ENCODE peak calls at places on chromosomes 11 and 22, in seven cellular contexts. Y is omental fat pad, X is upper lobe of left lung, N is MM.1S, R is tibial artery, P is ascending aorta, G is endothelial cell. W is an unnamed sample.

GRCh38 chr22:17637490-17638181 is 921 bp upstream of the BCL2L13 start:
- DNase-seq in P (no peak), X (no peak), G (no peak), Y (no peak), R (no peak), N (no peak), W (no peak)

GRCh38 chr11:34302046-34302921 is 55.5 kb downstream of the ABTB2 start:
- DNase-seq in R (no peak), G (no peak), X (no peak), P (no peak), Y (no peak), N (no peak), W (no peak)

GRCh38 chr11:44110231-44110679 is 14.8 kb downstream of the EXT2 start:
- DNase-seq in P (no peak), Y (no peak), R (peak), N (peak), X (peak), G (peak), W (no peak)

GRCh38 chr11:105046898-105047579 is 1.9 kb upstream of the CARD16 start:
- DNase-seq in N (no peak), G (no peak), P (no peak), Y (no peak), R (no peak), X (peak), W (no peak)

GRCh38 chr22:50672041-50672440 is 582 bp upstream of the SHANK3 start:
- DNase-seq in G (no peak), X (no peak), R (no peak), P (no peak), Y (no peak), N (no peak), W (no peak)

GRCh38 chr22:49894321-49895072 is 23.7 kb downstream of the ALG12 start:
- DNase-seq in Y (no peak), R (no peak), N (no peak), X (no peak), G (no peak), P (no peak), W (no peak)

GRCh38 chr11:114195981-114196731 is 100.0 kb upstream of the NNMT start:
- DNase-seq in Y (no peak), N (no peak), P (no peak), X (peak), G (no peak), R (no peak), W (no peak)

GRCh38 chr11:78190374-78190773 is 1.7 kb downstream of the USP35 start:
- DNase-seq in G (no peak), Y (no peak), P (no peak), X (no peak), N (no peak), R (no peak), W (no peak)

GRCh38 chr11:69924308-69925161 is 105.3 kb upstream of the FGF3 start:
- DNase-seq in P (no peak), R (peak), G (no peak), N (no peak), Y (no peak), X (no peak), W (no peak)

DNA sequence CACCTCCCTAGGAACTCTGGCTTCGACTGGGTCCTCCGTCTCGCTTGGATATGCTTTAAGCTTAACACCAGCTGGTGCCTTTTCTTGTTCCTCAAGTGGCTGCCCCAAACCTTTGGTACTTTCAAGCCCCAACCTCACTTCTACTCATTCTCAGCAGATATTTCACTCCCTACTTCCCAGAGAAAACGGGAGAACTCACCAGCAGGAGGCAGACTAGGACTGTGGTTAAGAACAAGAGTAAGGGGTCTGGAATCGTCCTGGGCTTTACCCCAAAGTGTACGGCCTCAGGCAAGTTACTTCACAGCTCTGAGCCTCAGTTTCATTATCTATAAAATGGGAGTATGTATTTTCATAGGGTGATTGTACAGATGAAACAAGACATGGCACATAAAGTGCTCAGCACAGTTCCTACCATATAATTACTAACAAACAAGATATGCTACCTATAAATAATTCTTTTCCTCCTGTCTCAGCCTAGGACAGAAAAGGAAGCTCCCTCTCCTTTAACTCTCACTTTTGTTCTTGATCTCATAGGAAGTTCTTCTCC is 37.8 kb downstream of the PAMR1 start:
- DNase-seq in G (peak), N (no peak), R (no peak), P (no peak), Y (peak), X (no peak), W (no peak)
- TF ChIP-seq CTCF in G (peak), N (peak), R (no peak), P (no peak), Y (no peak), X (no peak), W (peak)

GRCh38 chr22:43187171-43188099 is 501 bp upstream of the TTLL12 start:
- DNase-seq in X (peak), N (peak), R (peak), G (peak), P (peak), Y (peak), W (peak)
- TF ChIP-seq CTCF in X (peak), N (peak), R (peak), G (peak), P (peak), Y (peak), W (peak)

GRCh38 chr11:23767576-23767975 is 729.3 kb upstream of the LUZP2 start:
- DNase-seq in X (no peak), N (no peak), R (no peak), G (no peak), P (no peak), Y (no peak), W (no peak)

GRCh38 chr11:23765862-23766261 is 731.0 kb upstream of the LUZP2 start:
- DNase-seq in R (no peak), Y (no peak), N (no peak), G (no peak), P (no peak), X (no peak), W (no peak)

GRCh38 chr11:23772081-23772480 is 724.8 kb upstream of the LUZP2 start:
- DNase-seq in N (no peak), R (no peak), X (no peak), Y (no peak), P (no peak), G (no peak), W (no peak)

GRCh38 chr11:23764285-23764684 is 732.6 kb upstream of the LUZP2 start:
- DNase-seq in X (no peak), Y (no peak), G (no peak), R (no peak), N (no peak), P (no peak), W (no peak)

DNA sequence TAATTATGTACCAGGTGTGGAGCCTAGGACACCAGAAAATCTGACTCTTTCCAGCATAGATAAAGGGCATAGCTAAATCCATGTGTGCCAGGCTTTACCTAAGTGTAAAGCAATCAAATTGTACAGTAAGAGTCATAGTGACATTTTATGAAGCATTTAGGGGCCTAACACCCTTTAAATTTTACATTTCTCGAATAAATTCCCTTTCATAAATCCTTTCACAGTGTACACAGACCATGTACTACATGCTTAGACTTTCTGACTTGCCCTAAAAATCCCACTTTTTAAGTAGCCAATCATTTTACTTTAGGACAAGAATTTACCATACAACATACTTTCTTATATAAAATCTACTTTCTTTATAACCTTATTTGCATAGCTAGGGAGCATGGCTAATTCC is 727.6 kb upstream of the LUZP2 start:
- DNase-seq in X (no peak), N (no peak), R (no peak), P (no peak), Y (no peak), G (no peak), W (no peak)
- TF ChIP-seq CTCF in X (no peak), N (no peak), R (no peak), P (no peak), Y (no peak), G (no peak), W (no peak)

DNA sequence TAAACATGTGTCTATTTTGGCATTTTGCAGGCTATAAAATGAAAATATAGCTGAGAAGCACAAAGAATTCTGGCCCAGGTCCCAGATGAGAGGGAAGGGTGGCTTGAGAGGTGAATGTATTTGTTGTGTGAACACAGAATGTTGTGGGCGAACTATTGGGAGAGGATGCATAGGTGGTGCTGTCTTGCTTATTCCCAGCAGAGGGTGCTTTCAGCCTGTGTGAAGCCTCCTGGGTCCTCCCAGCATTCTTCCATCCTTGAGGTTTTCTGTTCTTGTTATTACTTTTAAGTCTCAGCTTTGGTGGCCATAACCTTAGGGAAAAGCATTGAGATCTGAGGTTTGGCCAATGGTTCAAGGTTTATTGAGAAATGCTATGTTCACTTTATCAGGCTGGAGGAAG is 108.7 kb upstream of the SNX19 start:
- DNase-seq in Y (no peak), G (peak), R (no peak), N (no peak), P (no peak), X (no peak), W (no peak)
- TF ChIP-seq CTCF in Y (no peak), G (peak), R (no peak), N (no peak), P (no peak), X (no peak), W (peak)

DNA sequence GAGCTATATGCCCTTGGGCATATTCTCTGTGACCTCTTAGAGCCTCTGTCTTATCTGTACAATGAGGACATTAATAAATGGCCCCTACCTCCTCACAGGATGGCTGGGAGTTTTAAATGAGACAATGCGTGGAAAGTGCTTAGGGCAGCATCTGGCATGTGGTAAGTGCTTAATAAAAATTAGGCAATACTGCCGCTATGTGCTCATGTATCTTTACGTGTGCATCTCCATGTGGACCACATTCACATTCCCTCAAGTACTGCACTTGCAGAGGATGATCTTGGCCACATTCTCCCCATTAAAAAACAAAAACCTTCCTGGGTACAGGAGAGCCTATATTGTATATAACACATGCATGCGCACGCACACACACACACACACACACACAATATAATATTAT is 19.1 kb upstream of the BSX start:
- DNase-seq in P (no peak), G (no peak), N (no peak), R (no peak), Y (no peak), X (no peak), W (no peak)
- TF ChIP-seq CTCF in P (no peak), G (no peak), N (no peak), R (no peak), Y (no peak), X (no peak), W (no peak)

DNA sequence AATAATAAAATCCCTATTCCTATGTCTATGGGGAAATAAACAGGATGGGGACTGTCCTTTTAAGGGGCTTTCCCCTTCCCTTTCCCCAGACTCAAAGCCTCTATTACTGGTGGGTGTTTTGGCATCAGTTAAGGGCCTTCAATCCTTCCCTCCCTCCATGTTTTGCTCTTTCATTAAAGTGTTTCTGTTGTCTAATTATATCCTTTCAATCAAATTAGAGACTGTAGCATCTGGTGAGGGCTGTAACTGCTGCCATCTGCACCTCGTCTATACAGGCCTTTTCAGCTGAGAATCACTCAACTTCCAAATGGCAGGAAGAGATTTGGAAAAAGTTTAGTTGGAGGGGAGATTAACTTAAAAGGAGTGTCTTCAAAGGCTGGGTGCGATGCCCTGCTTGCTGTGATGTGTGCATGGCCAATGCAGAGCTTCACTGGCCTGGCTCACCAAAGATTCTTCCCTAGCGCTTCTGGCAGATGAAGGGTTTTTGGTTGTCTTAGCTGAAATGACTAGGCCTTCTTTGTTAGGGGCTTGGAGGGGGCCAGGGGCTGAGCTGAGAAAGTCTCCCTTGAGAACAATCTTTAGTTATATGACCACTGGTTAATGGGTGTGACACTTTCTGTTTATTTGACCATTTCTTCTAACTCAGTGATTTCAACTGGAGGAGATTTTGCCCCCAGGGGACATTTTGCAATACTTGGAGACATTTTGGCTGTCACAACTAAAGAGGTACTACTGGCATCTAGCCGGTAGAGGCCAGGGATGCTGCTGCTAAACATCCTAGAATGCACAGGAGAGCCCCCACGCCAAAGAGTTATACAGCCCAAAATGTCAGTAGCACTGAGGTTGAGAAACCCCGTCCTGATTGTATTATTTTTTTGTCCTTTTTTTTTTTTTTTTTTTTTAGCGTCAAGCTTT is 7.5 kb downstream of the KREMEN1 start:
- DNase-seq in G (no peak), Y (no peak), X (no peak), R (peak), P (no peak), N (no peak), W (no peak)
- TF ChIP-seq CTCF in G (no peak), Y (no peak), X (no peak), R (no peak), P (no peak), N (no peak), W (no peak)

DNA sequence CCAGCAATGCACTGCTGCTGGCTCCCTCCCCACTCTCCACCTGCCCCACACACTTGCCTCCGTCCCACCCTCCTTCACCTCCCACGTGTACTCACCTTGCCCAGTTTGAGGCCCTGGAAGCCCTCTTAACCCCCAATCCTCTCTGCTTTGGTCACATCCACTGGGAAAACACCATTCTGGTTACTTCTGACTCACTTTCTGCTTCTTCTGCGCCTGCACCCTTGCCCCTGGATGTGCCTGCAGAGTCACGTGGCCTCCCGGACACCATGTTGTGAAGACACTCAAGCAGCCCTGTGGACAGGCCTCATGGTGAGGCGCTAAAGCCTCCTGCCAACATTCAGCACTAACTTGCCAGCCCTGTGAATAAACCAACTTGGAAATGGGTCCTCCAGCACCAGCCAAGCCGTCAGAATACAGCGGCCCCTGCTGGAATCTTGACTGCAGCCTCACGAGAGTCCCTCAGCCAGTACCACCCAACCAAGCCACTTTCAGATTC is 2.6 kb upstream of the NAALADL1 start:
- DNase-seq in Y (no peak), X (peak), R (no peak), N (no peak), P (no peak), G (peak), W (no peak)
- TF ChIP-seq CTCF in Y (no peak), X (no peak), R (peak), N (peak), P (no peak), G (peak), W (peak)

GRCh38 chr22:31448382-31448781 is 41.3 kb downstream of the EIF4ENIF1 start:
- DNase-seq in Y (no peak), R (no peak), X (no peak), G (no peak), P (no peak), N (no peak), W (no peak)
- TF ChIP-seq CTCF in Y (no peak), R (no peak), X (no peak), G (no peak), P (no peak), N (no peak), W (no peak)

GRCh38 chr11:122115520-122116343 is at the start of gene BLID:
- DNase-seq in R (peak), Y (no peak), G (peak), X (peak), P (no peak), N (no peak), W (no peak)
- TF ChIP-seq CTCF in R (peak), Y (no peak), G (peak), X (peak), P (no peak), N (peak), W (peak)